ENCODE peak calls at places on chromosomes 11 and 22, in four cellular contexts. R is NAMALWA, Z is right cardiac atrium, H is stomach. P is an unnamed sample.

GRCh38 chr11:1830119-1830499 is 4.7 kb upstream of the SYT8 start:
- DNase-seq in R (peak), Z (peak), H (no peak), P (no peak)

GRCh38 chr11:33307984-33308383 is 50.8 kb downstream of the HIPK3 start:
- DNase-seq in R (no peak), Z (no peak), H (no peak), P (no peak)

GRCh38 chr22:20298803-20299735 is 20.8 kb downstream of the DGCR6L start:
- DNase-seq in R (peak), Z (peak), H (peak), P (peak)

GRCh38 chr11:9057888-9058287 is 33.5 kb downstream of the SCUBE2 start:
- DNase-seq in R (no peak), Z (no peak), H (no peak), P (no peak)

GRCh38 chr11:69918938-69919650 is 99.9 kb upstream of the FGF3 start:
- DNase-seq in R (peak), Z (peak), H (peak), P (peak)

GRCh38 chr11:103528596-103528995 is 419.4 kb downstream of the DYNC2H1 start:
- DNase-seq in R (no peak), Z (no peak), H (no peak), P (no peak)

GRCh38 chr22:43256569-43257360 is 69.8 kb upstream of the TTLL12 start:
- DNase-seq in R (no peak), Z (no peak), H (no peak), P (no peak)

GRCh38 chr11:134945993-134946392 is 534.0 kb upstream of the B3GAT1 start:
- DNase-seq in R (no peak), Z (no peak), H (no peak), P (peak)

GRCh38 chr11:112366012-112366411 is 105.4 kb upstream of the PLET1 start:
- DNase-seq in R (no peak), Z (no peak), H (no peak), P (no peak)

GRCh38 chr11:95922536-95923440 is 1.1 kb downstream of the MTMR2 start:
- DNase-seq in R (peak), Z (no peak), H (no peak), P (no peak)

GRCh38 chr11:43503417-43503816 is 144.7 kb downstream of the TTC17 start:
- DNase-seq in R (peak), Z (no peak), H (no peak), P (no peak)

GRCh38 chr11:130209128-130209932 is 49.7 kb downstream of the ST14 start:
- DNase-seq in R (no peak), Z (no peak), H (peak), P (peak)

GRCh38 chr11:68441466-68442230 is 18.9 kb upstream of the PPP6R3 start:
- DNase-seq in R (peak), Z (no peak), H (no peak), P (no peak)

GRCh38 chr22:29717789-29718188 is 2.0 kb upstream of the CABP7 start:
- DNase-seq in R (no peak), Z (no peak), H (no peak), P (no peak)

GRCh38 chr22:27642104-27642800 is 159.3 kb downstream of the MN1 start:
- DNase-seq in R (no peak), Z (peak), H (no peak), P (no peak)

GRCh38 chr22:37077802-37078448 is 26.4 kb downstream of the KCTD17 start:
- DNase-seq in R (peak), Z (peak), H (peak), P (peak)

GRCh38 chr22:48827228-48827810 is 1000.4 kb downstream of the BRD1 start:
- DNase-seq in R (no peak), Z (no peak), H (no peak), P (no peak)

GRCh38 chr11:17992916-17993315 is 19.9 kb downstream of the SERGEF start:
- DNase-seq in R (no peak), Z (no peak), H (no peak), P (peak)

GRCh38 chr11:75593337-75593915 is 31.4 kb downstream of the SERPINH1 start:
- DNase-seq in R (no peak), Z (no peak), H (no peak), P (no peak)

GRCh38 chr11:123137496-123138270 is 57.4 kb downstream of the CLMP start:
- DNase-seq in R (no peak), Z (peak), H (peak), P (peak)

GRCh38 chr22:48949375-48950149 is 878.1 kb downstream of the BRD1 start:
- DNase-seq in R (no peak), Z (no peak), H (peak), P (no peak)

GRCh38 chr11:20058749-20059458 is 101.4 kb downstream of the DBX1 start:
- DNase-seq in R (no peak), Z (no peak), H (no peak), P (no peak)

GRCh38 chr11:45163956-45164575 is 17.6 kb downstream of the PRDM11 start:
- DNase-seq in R (no peak), Z (peak), H (no peak), P (no peak)

GRCh38 chr22:49923445-49923844 is 5.0 kb downstream of the CRELD2 start:
- DNase-seq in R (no peak), Z (peak), H (no peak), P (no peak)

GRCh38 chr22:30181459-30182353 is 64.9 kb downstream of the LIF start:
- DNase-seq in R (no peak), Z (no peak), H (no peak), P (no peak)

GRCh38 chr22:22060200-22061084 is 77.9 kb upstream of the TOP3B start:
- DNase-seq in R (peak), Z (peak), H (no peak), P (peak)

GRCh38 chr11:8068605-8069221 is 12.3 kb upstream of the TUB start:
- DNase-seq in R (no peak), Z (peak), H (no peak), P (peak)

GRCh38 chr22:23763579-23764331 is 965 bp downstream of the C22orf15 start:
- DNase-seq in R (peak), Z (peak), H (no peak), P (no peak)

P was measured in thyroid gland.